ENCODE peak calls at places on chromosomes 1 and 21, in seven cellular contexts. D is dorsolateral prefrontal cortex, O is tibial nerve, T is transverse colon, A is uterus, Z is hepatocyte, E is heart right ventricle. L is an unnamed sample.
A peak's percentile ranks its signal among the peaks of the same experiment; 100 is the strongest.

GRCh38 chr21:37430184-37430821 is 63.7 kb downstream of the DYRK1A start:
- DNase-seq in D (peak; percentile 14), E (no peak), Z (peak; percentile 25), T (no peak), O (no peak), A (no peak), L (no peak)

GRCh38 chr1:157880621-157881020 is 39.0 kb upstream of the CD5L start:
- DNase-seq in Z (no peak), T (no peak), A (no peak), O (no peak), E (no peak), D (no peak), L (no peak)

GRCh38 chr1:1782399-1783221 is 4.3 kb upstream of the NADK start:
- DNase-seq in T (peak; percentile 86), O (peak; percentile 65), Z (peak; percentile 81), D (peak; percentile 38), E (peak; percentile 63), A (peak; percentile 47), L (peak; percentile 85)

GRCh38 chr1:19960621-19961020 is 18.8 kb downstream of the PLA2G2A start:
- DNase-seq in Z (no peak), D (no peak), A (no peak), E (no peak), O (no peak), T (no peak), L (no peak)

GRCh38 chr21:20388400-20388799 is 609.8 kb upstream of the NCAM2 start:
- DNase-seq in T (no peak), Z (no peak), O (no peak), A (no peak), E (no peak), D (no peak), L (no peak)

GRCh38 chr1:16139473-16139962 is 16.4 kb downstream of the EPHA2 start:
- DNase-seq in O (no peak), T (no peak), E (no peak), D (no peak), Z (peak; percentile 62), A (no peak), L (no peak)

GRCh38 chr1:234235373-234235772 is 137.9 kb upstream of the COA6 start:
- DNase-seq in O (no peak), Z (no peak), D (no peak), T (no peak), A (no peak), E (no peak), L (no peak)

GRCh38 chr1:94929351-94929814 is 2.5 kb upstream of the CNN3 start:
- DNase-seq in T (peak; percentile 51), D (no peak), Z (no peak), O (no peak), A (no peak), E (no peak), L (no peak)

GRCh38 chr21:34668803-34669148 is at the start of gene CLIC6:
- DNase-seq in Z (peak; percentile 28), T (peak; percentile 38), D (no peak), E (no peak), A (no peak), O (peak; percentile 62), L (no peak)

GRCh38 chr1:204752688-204753040 is 67.1 kb upstream of the LRRN2 start:
- DNase-seq in O (no peak), T (no peak), A (no peak), E (no peak), Z (no peak), D (no peak), L (peak; percentile 54)

GRCh38 chr1:151058682-151059341 is 610 bp downstream of the CDC42SE1 start:
- DNase-seq in E (no peak), O (no peak), Z (peak; percentile 72), A (no peak), T (peak; percentile 67), D (peak; percentile 6), L (no peak)

GRCh38 chr1:10033359-10033845 is 644 bp downstream of the UBE4B start:
- DNase-seq in E (no peak), T (peak; percentile 25), Z (peak; percentile 58), A (no peak), O (no peak), D (peak; percentile 24), L (no peak)

GRCh38 chr1:58909162-58909560 is 125.3 kb upstream of the JUN start:
- DNase-seq in A (no peak), E (no peak), D (no peak), Z (no peak), T (no peak), O (no peak), L (no peak)

GRCh38 chr1:179966551-179966950 is 11.9 kb downstream of the CEP350 start:
- DNase-seq in O (peak; percentile 38), T (no peak), D (no peak), Z (no peak), E (no peak), A (no peak), L (no peak)

GRCh38 chr1:147673401-147673800 is 3.1 kb upstream of the ACP6 start:
- DNase-seq in O (no peak), D (no peak), Z (no peak), E (no peak), A (no peak), T (no peak), L (no peak)

GRCh38 chr21:41660748-41661147 is 106.1 kb downstream of the RIPK4 start:
- DNase-seq in O (no peak), T (no peak), Z (no peak), D (no peak), A (no peak), E (no peak), L (peak; percentile 70)

GRCh38 chr1:226133504-226134123 is 52.9 kb downstream of the ACBD3 start:
- DNase-seq in Z (no peak), E (no peak), O (no peak), A (peak; percentile 5), T (no peak), D (no peak), L (no peak)

GRCh38 chr1:113207019-113207418 is 134.0 kb downstream of the LRIG2 start:
- DNase-seq in D (no peak), Z (no peak), T (no peak), E (no peak), A (no peak), O (no peak), L (no peak)

DNA sequence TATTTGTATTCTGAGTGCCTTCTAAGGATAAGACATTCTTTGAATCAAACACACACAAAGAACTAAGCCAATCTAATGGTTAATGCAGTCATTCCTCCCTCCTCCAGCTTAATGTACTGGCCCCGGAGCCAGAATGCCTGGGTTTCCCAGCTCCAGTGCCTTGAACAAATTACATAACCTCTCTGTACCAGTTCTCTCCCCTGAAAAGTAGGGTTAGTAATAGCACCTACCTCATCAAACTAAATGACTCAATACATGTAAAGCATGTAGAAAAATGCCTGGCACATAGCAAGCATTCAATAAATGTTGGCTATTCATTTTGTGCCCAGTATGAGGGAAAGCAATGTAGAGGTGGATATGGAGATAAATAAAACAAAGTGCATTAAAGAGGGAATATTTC is 14.0 kb downstream of the C1orf52 start:
- DNase-seq in E (no peak), O (no peak), Z (no peak), D (no peak), A (no peak), T (no peak), L (no peak)
- H3K27ac ChIP-seq in E (no peak overlapping the region), O (no peak overlapping the region), Z (peak overlapping the region; percentile 90), D (no peak overlapping the region), A (peak overlapping the region; percentile 28), T (peak overlapping the region; percentile 57), L (no peak overlapping the region)

DNA sequence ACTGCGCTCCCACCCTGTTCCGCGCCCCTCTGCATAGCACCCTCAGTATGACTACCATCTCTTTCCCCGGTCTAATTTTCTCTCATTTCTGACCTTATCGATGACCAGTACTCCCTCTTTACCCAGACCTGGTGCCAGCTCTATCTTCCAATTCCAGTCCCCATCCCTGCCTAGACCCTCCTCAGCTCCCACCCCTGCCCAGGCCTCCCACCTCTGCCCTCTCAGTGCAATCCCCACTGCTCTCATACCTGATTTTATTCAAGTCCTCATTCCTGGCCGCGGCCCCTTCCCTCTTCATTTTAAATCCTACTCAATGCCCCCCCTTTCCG is 1.3 kb downstream of the USP24 start:
- DNase-seq in Z (peak; percentile 7), O (no peak), D (no peak), T (no peak), E (no peak), A (no peak), L (no peak)
- H3K4me3 ChIP-seq in Z (peak overlapping the region; percentile 90), O (peak overlapping the region; percentile 68), D (peak overlapping the region; percentile 89), T (peak overlapping the region; percentile 94), E (peak overlapping the region; percentile 87), A (peak overlapping the region; percentile 61), L (peak overlapping the region; percentile 95)

DNA sequence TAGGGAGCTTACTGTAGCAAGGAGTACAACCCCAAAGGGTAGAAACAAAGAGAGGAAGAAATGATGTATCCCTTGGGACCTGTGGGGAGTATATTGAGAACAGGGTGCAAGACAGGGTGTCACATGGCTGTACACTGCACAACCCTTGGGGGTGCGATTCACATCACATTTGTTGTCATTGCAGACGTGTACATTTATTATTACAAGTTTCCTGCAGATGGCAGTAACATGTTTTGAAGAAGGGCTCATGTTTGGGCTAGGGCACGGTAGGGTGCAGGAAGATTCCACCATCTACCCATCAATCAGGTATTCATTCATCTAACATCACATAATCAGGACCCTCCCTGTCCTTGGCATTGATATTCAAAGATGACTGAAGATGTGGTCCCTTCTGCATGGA is 62.5 kb downstream of the NDUFS5 start:
- DNase-seq in D (no peak), A (no peak), O (no peak), T (no peak), E (no peak), Z (no peak), L (no peak)
- TF ChIP-seq CTCF in D (no peak), A (no peak), O (no peak), T (no peak), E (no peak), Z (no peak), L (no peak)

GRCh38 chr1:181661569-181661968 is 178.3 kb downstream of the CACNA1E start:
- DNase-seq in A (no peak), T (no peak), E (no peak), D (no peak), Z (no peak), O (no peak), L (no peak)
- H3K27ac ChIP-seq in A (no peak overlapping the region), T (no peak overlapping the region), E (no peak overlapping the region), D (no peak overlapping the region), Z (no peak overlapping the region), O (no peak overlapping the region), L (no peak overlapping the region)

DNA sequence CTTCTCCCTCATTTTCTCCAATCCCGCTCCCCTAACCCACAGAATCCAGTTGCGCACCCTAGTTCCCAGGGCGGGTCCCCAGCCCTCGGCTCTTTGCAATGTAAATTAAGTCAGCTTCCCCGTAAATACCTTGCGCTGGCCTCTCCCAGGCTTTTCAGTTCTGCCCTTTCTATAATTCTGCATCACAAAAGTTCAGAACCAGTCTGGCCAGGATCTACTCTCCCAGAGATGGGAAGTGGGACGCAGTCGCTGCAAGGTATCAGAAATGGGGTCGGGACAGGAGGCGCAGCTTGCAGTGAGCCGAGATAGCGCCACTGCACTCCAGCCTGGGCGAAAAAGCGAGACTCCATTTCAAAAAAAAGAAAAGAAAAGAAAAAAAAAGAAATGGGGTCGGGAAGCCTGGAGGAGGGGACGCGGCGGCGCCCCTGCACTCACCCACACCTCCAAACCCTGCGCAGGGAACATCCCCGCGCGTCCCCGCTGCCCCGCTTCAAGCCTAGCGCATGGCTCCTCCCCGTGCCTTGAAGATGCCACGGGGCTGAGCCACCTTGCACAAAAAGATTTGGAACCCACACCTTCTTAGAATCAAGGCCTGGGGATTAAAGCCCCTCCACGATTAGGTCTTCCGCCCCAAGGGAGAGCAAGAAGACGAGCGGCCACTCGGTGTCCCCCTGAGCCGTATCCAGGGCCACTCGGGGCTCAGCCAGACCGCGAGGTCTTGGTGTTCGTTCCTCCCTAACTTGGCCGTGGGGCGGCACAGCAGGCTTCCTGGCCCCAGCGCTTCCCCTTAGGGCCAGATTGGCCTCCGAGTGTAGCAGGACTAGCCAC is 27.2 kb upstream of the ITLN2 start:
- DNase-seq in E (peak; percentile 25), A (no peak), D (no peak), T (no peak), Z (no peak), O (no peak), L (no peak)
- H3K4me3 ChIP-seq in E (peak overlapping the region; percentile 40), A (no peak overlapping the region), D (peak overlapping the region; percentile 68), T (no peak overlapping the region), Z (peak overlapping the region; percentile 20), O (no peak overlapping the region), L (peak overlapping the region; percentile 64)